ENCODE peak calls at places on chromosome 19, in five cellular contexts. One of them, this sample, is unnamed.
A peak's percentile ranks its signal among the peaks of the same experiment; 100 is the strongest.

GRCh38 chr19:8180018-8180417 is 29.2 kb upstream of the CERS4 start:
- DNase-seq in naive B cell: no peak
- DNase-seq in nephron progenitor cell: no peak
- DNase-seq in activated CD4-positive, alpha-beta T cell treated with anti-CD3 and anti-CD28 coated beads, Interleukin-2, amount 10 ng/mL, durations not matched to agents 7 days and 5 days: no peak
- DNase-seq in NCI-H510A treated with DMSO at 0.1 percent for 48 hours: no peak
- DNase-seq in this sample: no peak

GRCh38 chr19:39971380-39971841 is 446 bp downstream of the PSMC4 start:
- DNase-seq in activated CD4-positive, alpha-beta T cell treated with anti-CD3 and anti-CD28 coated beads, Interleukin-2, amount 10 ng/mL, durations not matched to agents 7 days and 5 days: no peak
- DNase-seq in NCI-H510A treated with DMSO at 0.1 percent for 48 hours: no peak
- DNase-seq in naive B cell: no peak
- DNase-seq in nephron progenitor cell: peak; percentile 56
- DNase-seq in this sample: no peak

GRCh38 chr19:9836021-9836420 is 903 bp downstream of the PIN1 start:
- DNase-seq in NCI-H510A treated with DMSO at 0.1 percent for 48 hours: no peak
- DNase-seq in naive B cell: no peak
- DNase-seq in nephron progenitor cell: no peak
- DNase-seq in activated CD4-positive, alpha-beta T cell treated with anti-CD3 and anti-CD28 coated beads, Interleukin-2, amount 10 ng/mL, durations not matched to agents 7 days and 5 days: no peak
- DNase-seq in this sample: no peak

GRCh38 chr19:38841787-38842438 is 7.9 kb downstream of the HNRNPL start:
- DNase-seq in nephron progenitor cell: no peak
- DNase-seq in naive B cell: no peak
- DNase-seq in NCI-H510A treated with DMSO at 0.1 percent for 48 hours: no peak
- DNase-seq in activated CD4-positive, alpha-beta T cell treated with anti-CD3 and anti-CD28 coated beads, Interleukin-2, amount 10 ng/mL, durations not matched to agents 7 days and 5 days: peak; percentile 64
- DNase-seq in this sample: no peak

GRCh38 chr19:16143399-16144215 is at the start of gene HSH2D:
- DNase-seq in activated CD4-positive, alpha-beta T cell treated with anti-CD3 and anti-CD28 coated beads, Interleukin-2, amount 10 ng/mL, durations not matched to agents 7 days and 5 days: peak; percentile 93
- DNase-seq in NCI-H510A treated with DMSO at 0.1 percent for 48 hours: peak; percentile 2
- DNase-seq in nephron progenitor cell: no peak
- DNase-seq in naive B cell: peak; percentile 91
- DNase-seq in this sample: peak; percentile 70

GRCh38 chr19:23384166-23384565 is 11.1 kb downstream of the ZNF91 start:
- DNase-seq in naive B cell: no peak
- DNase-seq in NCI-H510A treated with DMSO at 0.1 percent for 48 hours: no peak
- DNase-seq in activated CD4-positive, alpha-beta T cell treated with anti-CD3 and anti-CD28 coated beads, Interleukin-2, amount 10 ng/mL, durations not matched to agents 7 days and 5 days: no peak
- DNase-seq in nephron progenitor cell: no peak
- DNase-seq in this sample: no peak

GRCh38 chr19:46471116-46471733 is at the start of gene PNMA8A:
- DNase-seq in NCI-H510A treated with DMSO at 0.1 percent for 48 hours: peak; percentile 60
- DNase-seq in activated CD4-positive, alpha-beta T cell treated with anti-CD3 and anti-CD28 coated beads, Interleukin-2, amount 10 ng/mL, durations not matched to agents 7 days and 5 days: no peak
- DNase-seq in nephron progenitor cell: peak; percentile 94
- DNase-seq in naive B cell: no peak
- DNase-seq in this sample: no peak

GRCh38 chr19:14530005-14530348 is 583 bp downstream of the TECR start:
- DNase-seq in naive B cell: no peak
- DNase-seq in NCI-H510A treated with DMSO at 0.1 percent for 48 hours: no peak
- DNase-seq in nephron progenitor cell: peak; percentile 66
- DNase-seq in activated CD4-positive, alpha-beta T cell treated with anti-CD3 and anti-CD28 coated beads, Interleukin-2, amount 10 ng/mL, durations not matched to agents 7 days and 5 days: peak; percentile 37
- DNase-seq in this sample: peak; percentile 49

GRCh38 chr19:36514012-36514612 is 14.0 kb downstream of the ZNF260 start:
- DNase-seq in naive B cell: no peak
- DNase-seq in activated CD4-positive, alpha-beta T cell treated with anti-CD3 and anti-CD28 coated beads, Interleukin-2, amount 10 ng/mL, durations not matched to agents 7 days and 5 days: no peak
- DNase-seq in NCI-H510A treated with DMSO at 0.1 percent for 48 hours: no peak
- DNase-seq in nephron progenitor cell: no peak
- DNase-seq in this sample: no peak

GRCh38 chr19:51341976-51342580 is at the start of gene VSIG10L:
- DNase-seq in nephron progenitor cell: no peak
- DNase-seq in NCI-H510A treated with DMSO at 0.1 percent for 48 hours: no peak
- DNase-seq in naive B cell: no peak
- DNase-seq in activated CD4-positive, alpha-beta T cell treated with anti-CD3 and anti-CD28 coated beads, Interleukin-2, amount 10 ng/mL, durations not matched to agents 7 days and 5 days: no peak
- DNase-seq in this sample: no peak

GRCh38 chr19:36418287-36419001 is at the start of gene ZFP82:
- DNase-seq in nephron progenitor cell: peak; percentile 82
- DNase-seq in activated CD4-positive, alpha-beta T cell treated with anti-CD3 and anti-CD28 coated beads, Interleukin-2, amount 10 ng/mL, durations not matched to agents 7 days and 5 days: peak; percentile 80
- DNase-seq in naive B cell: peak; percentile 83
- DNase-seq in NCI-H510A treated with DMSO at 0.1 percent for 48 hours: peak; percentile 56
- DNase-seq in this sample: peak; percentile 57